ENCODE peak calls at places on chromosomes 5 and 9, in four cellular contexts. S is IMR-90, J is HCT116, C is endodermal cell. A is an unnamed sample.

GRCh38 chr9:117092582-117092981 is 322.3 kb downstream of the ASTN2 start:
- DNase-seq in S (peak), J (no peak), C (peak), A (no peak)

GRCh38 chr5:80871541-80871961 is 88.6 kb upstream of the RASGRF2 start:
- DNase-seq in S (peak), J (peak), C (no peak), A (no peak)

GRCh38 chr9:95819636-95820035 is 55.9 kb upstream of the ERCC6L2 start:
- DNase-seq in S (no peak), J (no peak), C (peak), A (peak)

GRCh38 chr5:124754206-124754927 is 7.9 kb upstream of the ZNF608 start:
- DNase-seq in S (no peak), J (no peak), C (no peak), A (no peak)

GRCh38 chr5:132254321-132254977 is 3.0 kb upstream of the PDLIM4 start:
- DNase-seq in S (no peak), J (no peak), C (peak), A (no peak)

GRCh38 chr9:16275795-16276624 is 594.5 kb downstream of the BNC2 start:
- DNase-seq in S (no peak), J (no peak), C (peak), A (no peak)

GRCh38 chr5:148898413-148899075 is 72.1 kb downstream of the ADRB2 start:
- DNase-seq in S (no peak), J (no peak), C (no peak), A (no peak)

GRCh38 chr5:93557205-93557604 is 23.8 kb downstream of the NR2F1-AS1 start:
- DNase-seq in S (no peak), J (no peak), C (no peak), A (no peak)

GRCh38 chr5:150278046-150278760 is 11.4 kb downstream of the CAMK2A start:
- DNase-seq in S (peak), J (no peak), C (no peak), A (no peak)

GRCh38 chr5:134100283-134101011 is 14.0 kb upstream of the TCF7 start:
- DNase-seq in S (peak), J (no peak), C (peak), A (peak)

GRCh38 chr5:56310711-56311204 is 77.6 kb upstream of the ANKRD55 start:
- DNase-seq in S (peak), J (no peak), C (no peak), A (no peak)

GRCh38 chr5:84072339-84072738 is 312.3 kb downstream of the EDIL3 start:
- DNase-seq in S (no peak), J (no peak), C (no peak), A (no peak)

GRCh38 chr5:56148453-56148971 is 84.6 kb downstream of the ANKRD55 start:
- DNase-seq in S (no peak), J (no peak), C (no peak), A (no peak)

GRCh38 chr5:53419247-53419646 is 61.2 kb upstream of the FST start:
- DNase-seq in S (peak), J (no peak), C (no peak), A (no peak)

GRCh38 chr9:92176068-92176799 is 61.0 kb upstream of the SPTLC1 start:
- DNase-seq in S (no peak), J (peak), C (peak), A (peak)

GRCh38 chr9:117725426-117725887 is 21.3 kb downstream of the TLR4 start:
- DNase-seq in S (no peak), J (no peak), C (no peak), A (no peak)

GRCh38 chr5:116595498-116595897 is 20.9 kb upstream of the SEMA6A start:
- DNase-seq in S (no peak), J (no peak), C (no peak), A (no peak)

GRCh38 chr9:111399772-111400563 is 69.9 kb upstream of the OR2K2 start:
- DNase-seq in S (peak), J (peak), C (peak), A (peak)

GRCh38 chr5:156920042-156920860 is 42.8 kb downstream of the TIMD4 start:
- DNase-seq in S (no peak), J (no peak), C (no peak), A (peak)

GRCh38 chr9:109242751-109243150 is 75.7 kb upstream of the FRRS1L start:
- DNase-seq in S (no peak), J (no peak), C (peak), A (no peak)

GRCh38 chr5:66963559-66963971 is 233.0 kb downstream of the CD180 start:
- DNase-seq in S (peak), J (no peak), C (peak), A (no peak)

GRCh38 chr5:150342583-150342982 is 14.9 kb upstream of the TCOF1 start:
- DNase-seq in S (no peak), J (no peak), C (no peak), A (no peak)

GRCh38 chr5:90477073-90477472 is 2.4 kb downstream of the POLR3G start:
- DNase-seq in S (no peak), J (no peak), C (peak), A (peak)

GRCh38 chr5:93620487-93621339 is 37.7 kb downstream of the NR2F1 start:
- DNase-seq in S (peak), J (peak), C (peak), A (peak)

GRCh38 chr9:93675336-93676150 is 99.2 kb downstream of the PHF2 start:
- DNase-seq in S (no peak), J (no peak), C (peak), A (no peak)

GRCh38 chr5:15929616-15930303 is 249.8 kb downstream of the MARCHF11 start:
- DNase-seq in S (peak), J (no peak), C (no peak), A (no peak)

GRCh38 chr9:78386746-78387145 is 89.8 kb downstream of the PSAT1 start:
- DNase-seq in S (peak), J (no peak), C (no peak), A (no peak)

GRCh38 chr5:112691758-112692157 is 45.9 kb upstream of the APC start:
- DNase-seq in S (peak), J (no peak), C (peak), A (peak)

GRCh38 chr5:62306494-62307363 is 723 bp downstream of the KIF2A start:
- DNase-seq in S (peak), J (no peak), C (peak), A (peak)

GRCh38 chr9:21689851-21690250 is 112.6 kb upstream of the MTAP start:
- DNase-seq in S (no peak), J (no peak), C (no peak), A (no peak)

GRCh38 chr5:74095871-74096270 is 469.9 kb downstream of the ARHGEF28 start:
- DNase-seq in S (peak), J (no peak), C (no peak), A (no peak)

GRCh38 chr9:3756071-3756470 is 230.3 kb upstream of the RFX3 start:
- DNase-seq in S (no peak), J (no peak), C (no peak), A (no peak)

GRCh38 chr9:3746296-3747275 is 220.8 kb upstream of the RFX3 start:
- DNase-seq in S (peak), J (peak), C (no peak), A (no peak)

GRCh38 chr9:3750311-3750710 is 224.5 kb upstream of the RFX3 start:
- DNase-seq in S (no peak), J (no peak), C (no peak), A (no peak)

GRCh38 chr9:3751125-3751758 is 225.4 kb upstream of the RFX3 start:
- DNase-seq in S (peak), J (no peak), C (no peak), A (no peak)
- H3K9ac ChIP-seq in S (no peak), J (no peak), C (no peak), A (no peak)

GRCh38 chr5:58239731-58240130 is 220.2 kb downstream of the PLK2 start:
- DNase-seq in S (no peak), J (no peak), C (no peak), A (no peak)
- H3K9ac ChIP-seq in S (no peak), J (no peak), C (no peak), A (no peak)

GRCh38 chr5:9466677-9467076 is 79.2 kb downstream of the SEMA5A start:
- DNase-seq in S (no peak), J (no peak), C (no peak), A (no peak)
- H3K9ac ChIP-seq in S (no peak), J (no peak), C (no peak), A (no peak)

DNA sequence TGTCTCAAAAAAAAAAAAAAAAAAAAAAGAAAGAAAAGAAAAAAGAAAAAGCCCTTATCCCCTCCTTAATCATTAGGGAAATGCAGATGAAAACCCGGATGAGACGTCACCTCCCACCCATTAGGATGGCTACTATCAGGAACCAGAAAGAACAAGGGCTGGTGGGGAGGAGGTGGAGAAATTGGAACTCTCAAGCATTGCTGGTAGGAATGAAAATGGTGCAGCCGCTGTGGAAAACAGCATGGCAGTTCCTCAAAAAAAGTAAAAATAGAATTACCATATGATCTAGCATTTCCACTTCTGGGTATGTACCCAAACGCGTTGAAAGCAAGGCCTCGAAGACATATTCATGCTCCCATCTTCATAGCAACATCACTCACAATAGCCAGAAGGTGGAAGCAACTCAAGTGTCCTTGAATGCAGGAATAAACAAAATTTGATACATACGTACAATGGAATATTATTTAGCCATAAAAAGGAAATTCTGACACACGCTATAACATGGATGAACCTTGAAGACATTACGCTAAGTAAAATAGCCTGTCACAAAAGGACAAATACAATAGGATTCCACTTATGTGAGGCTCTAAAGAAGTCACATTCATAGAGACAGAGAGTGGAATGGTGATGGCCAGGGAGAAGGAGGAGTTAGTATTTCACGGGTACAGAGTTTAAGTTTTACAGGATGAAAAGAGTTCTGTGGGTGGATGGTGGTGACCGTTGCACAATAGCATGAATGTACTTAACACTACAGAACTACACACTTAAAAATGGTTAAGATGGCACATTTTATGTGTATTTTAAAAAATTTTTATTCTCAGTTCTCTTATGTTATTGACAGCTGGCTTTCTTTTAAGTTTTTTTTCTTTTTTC is 166.8 kb upstream of the IER5L start:
- DNase-seq in S (no peak), J (no peak), C (no peak), A (no peak)
- H3K9ac ChIP-seq in S (no peak), J (peak), C (no peak), A (no peak)

GRCh38 chr9:69762527-69762926 is 2.7 kb upstream of the PTAR1 start:
- DNase-seq in S (peak), J (no peak), C (no peak), A (no peak)
- H3K9ac ChIP-seq in S (no peak), J (no peak), C (peak), A (no peak)

GRCh38 chr5:158843305-158843704 is 256.4 kb downstream of the EBF1 start:
- DNase-seq in S (no peak), J (no peak), C (no peak), A (no peak)
- H3K9ac ChIP-seq in S (no peak), J (no peak), C (no peak), A (no peak)

A was measured in neural progenitor cell.